ENCODE peak calls at places on chromosomes 13 and 19, in four cellular contexts. P is fibroblast of lung; O is CD8-positive, alpha-beta T cell; L is CD4-positive, CD25-positive, alpha-beta regulatory T cell. S is an unnamed sample.

GRCh38 chr13:56932104-56932503 is 208.6 kb upstream of the PRR20A start:
- DNase-seq in P (no peak), O (no peak), L (no peak), S (no peak)

GRCh38 chr13:73275163-73275562 is 216.4 kb downstream of the KLF5 start:
- DNase-seq in P (no peak), O (no peak), L (peak), S (peak)

GRCh38 chr19:10751109-10751972 is 33.5 kb downstream of the DNM2 start:
- DNase-seq in P (no peak), O (no peak), L (no peak), S (no peak)

GRCh38 chr19:41352279-41352608 is 1.5 kb downstream of the TGFB1 start:
- DNase-seq in P (no peak), O (no peak), L (no peak), S (no peak)

GRCh38 chr13:23558675-23559536 is 11.3 kb upstream of the TNFRSF19 start:
- DNase-seq in P (peak), O (no peak), L (peak), S (peak)

GRCh38 chr13:29483211-29483610 is 112.3 kb downstream of the SLC7A1 start:
- DNase-seq in P (no peak), O (no peak), L (no peak), S (no peak)

GRCh38 chr19:7382694-7383093 is 34.0 kb downstream of the ARHGEF18 start:
- DNase-seq in P (no peak), O (no peak), L (no peak), S (no peak)

GRCh38 chr13:76885203-76886004 is 801 bp downstream of the KCTD12 start:
- DNase-seq in P (peak), O (peak), L (peak), S (no peak)

GRCh38 chr13:88617176-88617575 is 946.0 kb downstream of the SLITRK5 start:
- DNase-seq in P (no peak), O (no peak), L (no peak), S (no peak)

GRCh38 chr19:49378501-49378900 is 9.5 kb upstream of the KASH5 start:
- DNase-seq in P (no peak), O (no peak), L (no peak), S (no peak)

GRCh38 chr19:44893704-44894103 is 2.6 kb downstream of the TOMM40 start:
- DNase-seq in P (no peak), O (no peak), L (no peak), S (no peak)

DNA sequence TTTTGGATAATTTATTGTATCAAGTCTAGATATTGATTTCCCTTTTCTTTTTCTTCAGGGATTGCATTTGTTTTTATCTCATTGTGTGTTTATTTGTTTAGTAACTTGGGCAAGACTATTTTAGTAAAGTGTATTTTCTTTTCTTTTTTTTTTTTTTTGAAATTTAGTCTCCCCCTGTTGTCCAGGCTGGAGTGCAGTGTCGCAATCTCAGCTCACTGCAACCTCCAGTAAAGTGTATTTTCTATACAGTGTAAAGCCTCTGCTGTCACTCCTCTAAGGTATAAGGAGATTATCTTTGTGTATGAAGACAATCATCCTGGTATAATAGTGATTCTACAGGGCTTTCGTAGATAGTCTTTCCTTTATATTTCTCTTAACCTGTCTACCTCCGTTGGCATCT is 2546.0 kb downstream of the PCDH9 start:
- DNase-seq in P (no peak), O (no peak), L (no peak), S (no peak)
- H3K4me3 ChIP-seq in P (no peak), O (no peak), L (no peak), S (no peak)

DNA sequence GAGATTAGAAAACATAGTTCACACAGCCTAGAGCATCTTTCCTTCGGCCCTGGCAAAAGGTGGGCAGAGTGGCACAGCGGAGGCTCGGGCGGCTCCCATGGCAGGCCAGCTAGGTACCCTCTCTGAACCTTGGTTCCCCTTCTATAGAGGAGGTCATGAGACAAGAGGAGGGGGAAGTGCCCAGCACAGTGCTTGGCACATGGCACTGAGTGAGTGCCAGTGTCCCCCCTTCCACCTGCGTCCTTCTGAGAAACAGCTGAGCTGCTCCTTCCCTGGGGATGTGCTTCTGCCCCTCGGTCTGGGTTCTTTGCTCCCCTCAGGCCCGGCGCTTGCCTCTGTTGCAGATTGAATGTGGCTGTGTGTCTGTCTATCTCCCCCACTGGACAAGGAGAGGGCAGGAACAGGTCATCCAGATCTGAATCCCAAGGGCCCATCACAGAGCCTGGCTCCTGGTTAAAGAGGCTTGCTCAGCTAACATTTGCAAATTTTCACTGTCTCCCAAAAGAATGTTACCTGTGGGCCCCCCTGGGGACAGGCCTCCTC is 165.6 kb downstream of the USP12 start:
- DNase-seq in P (no peak), O (no peak), L (no peak), S (no peak)
- H3K4me3 ChIP-seq in P (no peak), O (no peak), L (no peak), S (no peak)

GRCh38 chr13:97883356-97883755 is 70.1 kb upstream of the IPO5 start:
- DNase-seq in P (peak), O (no peak), L (no peak), S (no peak)

GRCh38 chr13:97881556-97881955 is 71.9 kb upstream of the IPO5 start:
- DNase-seq in P (no peak), O (no peak), L (no peak), S (no peak)

GRCh38 chr13:97879646-97880297 is 73.7 kb upstream of the IPO5 start:
- DNase-seq in P (peak), O (no peak), L (no peak), S (no peak)

GRCh38 chr13:97878421-97879375 is 74.8 kb upstream of the IPO5 start:
- DNase-seq in P (peak), O (no peak), L (no peak), S (no peak)

GRCh38 chr13:97880298-97880675 is 73.2 kb upstream of the IPO5 start:
- DNase-seq in P (no peak), O (no peak), L (no peak), S (no peak)
- H3K4me3 ChIP-seq in P (no peak), O (no peak), L (no peak), S (no peak)

GRCh38 chr13:91174886-91175501 is 172.5 kb upstream of the MIR17HG start:
- DNase-seq in P (peak), O (no peak), L (no peak), S (no peak)
- H3K4me3 ChIP-seq in P (peak), O (no peak), L (no peak), S (no peak)

GRCh38 chr13:37599509-37599908 is 941 bp upstream of the POSTN start:
- DNase-seq in P (peak), O (no peak), L (no peak), S (no peak)
- H3K4me3 ChIP-seq in P (no peak), O (no peak), L (no peak), S (no peak)

GRCh38 chr19:18320865-18321728 is 1.8 kb downstream of the LSM4 start:
- DNase-seq in P (no peak), O (no peak), L (no peak), S (no peak)

GRCh38 chr19:18321729-18322091 is 1.2 kb downstream of the LSM4 start:
- DNase-seq in P (no peak), O (no peak), L (peak), S (peak)

GRCh38 chr19:18319591-18320135 is 3.2 kb downstream of the LSM4 start:
- DNase-seq in P (no peak), O (no peak), L (no peak), S (no peak)

GRCh38 chr19:18322318-18322758 is 538 bp downstream of the LSM4 start:
- DNase-seq in P (peak), O (no peak), L (peak), S (peak)

DNA sequence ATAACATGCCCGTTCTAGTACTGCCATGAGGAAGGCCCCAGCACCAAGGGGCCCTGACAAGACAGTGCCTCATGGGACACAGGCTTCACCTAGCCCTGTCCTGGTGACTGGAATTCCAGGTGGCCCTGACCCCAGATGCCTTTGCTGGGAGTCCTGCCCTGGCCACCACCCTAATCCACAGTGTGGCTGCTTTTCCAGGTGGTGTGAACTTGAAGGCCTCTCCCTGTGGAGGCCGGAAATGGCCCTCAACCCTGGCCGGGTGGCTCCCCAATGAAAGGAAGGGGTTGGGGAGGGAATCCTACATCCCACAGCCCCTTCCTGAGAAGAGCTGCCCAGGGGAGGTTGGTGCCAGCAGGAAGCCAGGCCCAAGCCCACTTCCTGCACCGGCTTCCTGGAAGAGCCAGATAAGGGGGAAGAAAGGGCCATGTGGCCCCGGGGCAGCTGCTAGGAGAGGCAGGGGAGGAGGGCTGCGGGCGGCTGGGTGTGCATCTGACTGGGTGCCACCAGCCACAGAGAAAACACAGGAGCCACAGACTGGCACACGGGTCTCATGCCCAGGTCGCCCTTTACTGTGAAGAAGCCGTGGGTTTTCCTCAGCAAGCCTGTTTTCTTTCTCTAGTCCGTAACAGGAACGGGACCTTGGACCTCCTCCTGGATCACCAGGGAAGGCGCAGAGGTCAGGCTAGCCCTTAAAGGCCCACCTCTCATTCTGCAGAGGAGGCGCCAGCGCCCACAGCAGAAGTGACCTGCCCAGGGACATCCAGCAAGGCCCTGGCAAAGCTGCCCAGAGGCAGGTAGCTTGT is 4.7 kb downstream of the LSM4 start:
- DNase-seq in P (no peak), O (peak), L (peak), S (peak)
- H3K4me3 ChIP-seq in P (no peak), O (peak), L (peak), S (peak)